ENCODE peak calls at places on chromosomes 4 and X, in ten cellular contexts. N, Z, X, C, P, G, B, F, R and U are unnamed samples.

GRCh38 chrX:100413231-100413630 is 3.2 kb upstream of the PCDH19 start:
- DNase-seq in G (no peak), X (peak; percentile 52), R (peak; percentile 64), C (no peak), B (peak; percentile 30), N (no peak), P (no peak), F (no peak), Z (peak; percentile 20), U (peak; percentile 2)

GRCh38 chr4:23324291-23324690 is 565.6 kb downstream of the PPARGC1A start:
- DNase-seq in Z (no peak), B (no peak), F (no peak), G (no peak), X (no peak), P (no peak), N (no peak), C (no peak), R (peak; percentile 63), U (peak; percentile 98)

GRCh38 chrX:56788717-56789122 is 59.7 kb downstream of the NBDY start:
- DNase-seq in N (no peak), P (peak; percentile 52), X (no peak), C (no peak), R (no peak), G (no peak), Z (no peak), F (peak; percentile 81), B (no peak), U (no peak)

GRCh38 chrX:74449322-74449936 is 28.1 kb downstream of the SLC16A2 start:
- DNase-seq in F (no peak), P (no peak), G (no peak), X (no peak), N (peak; percentile 16), Z (no peak), B (peak; percentile 17), C (no peak), R (peak; percentile 71), U (peak; percentile 74)

GRCh38 chr4:101201421-101201820 is 145.9 kb downstream of the PPP3CA start:
- DNase-seq in F (no peak), N (no peak), X (no peak), P (no peak), B (peak; percentile 19), G (no peak), Z (no peak), R (peak; percentile 84), C (no peak), U (no peak)

GRCh38 chrX:136920001-136920400 is 39.5 kb upstream of the RBMX start:
- DNase-seq in R (no peak), Z (no peak), C (no peak), B (no peak), P (no peak), F (no peak), N (no peak), X (no peak), G (no peak), U (no peak)

GRCh38 chr4:138236035-138236434 is 6.1 kb downstream of the SLC7A11 start:
- DNase-seq in X (no peak), C (no peak), B (no peak), G (no peak), P (no peak), Z (no peak), F (no peak), R (peak; percentile 23), N (no peak), U (peak; percentile 30)

GRCh38 chrX:35046646-35047231 is 104.1 kb downstream of the FAM47B start:
- DNase-seq in G (no peak), X (no peak), P (no peak), F (no peak), R (no peak), B (no peak), N (no peak), Z (no peak), C (no peak), U (no peak)

GRCh38 chrX:103513476-103514108 is 5.7 kb downstream of the RAB40A start:
- DNase-seq in P (no peak), B (no peak), Z (no peak), N (no peak), R (peak; percentile 53), X (no peak), C (no peak), G (no peak), F (no peak), U (no peak)

GRCh38 chr4:109434793-109435080 is 1.1 kb downstream of the SEC24B start:
- DNase-seq in N (no peak), P (no peak), F (no peak), R (no peak), G (no peak), B (no peak), X (no peak), Z (no peak), C (no peak), U (no peak)

GRCh38 chrX:16946361-16946964 is at the start of gene REPS2:
- DNase-seq in B (peak; percentile 77), X (peak; percentile 87), G (peak; percentile 49), C (peak; percentile 71), N (peak; percentile 81), F (peak; percentile 74), R (peak; percentile 88), P (peak; percentile 86), Z (peak; percentile 4), U (peak; percentile 50)

GRCh38 chr4:180169394-180169793 is 2073.8 kb upstream of the TENM3 start:
- DNase-seq in C (no peak), N (no peak), F (no peak), G (no peak), X (no peak), P (no peak), Z (no peak), R (no peak), B (no peak), U (no peak)

GRCh38 chrX:9163153-9163790 is 129.3 kb upstream of the FAM9B start:
- DNase-seq in B (no peak), N (no peak), F (no peak), C (no peak), R (peak; percentile 10), Z (no peak), P (no peak), G (no peak), X (no peak), U (peak; percentile 27)

GRCh38 chr4:26590639-26591038 is 6.8 kb downstream of the TBC1D19 start:
- DNase-seq in X (no peak), C (no peak), B (peak; percentile 5), G (no peak), R (peak; percentile 83), Z (no peak), N (no peak), P (no peak), F (no peak), U (peak; percentile 15)

GRCh38 chr4:38601244-38601915 is 62.6 kb upstream of the KLF3 start:
- DNase-seq in R (peak; percentile 77), Z (no peak), B (no peak), C (no peak), G (no peak), N (no peak), P (no peak), F (no peak), X (no peak), U (peak; percentile 18)

GRCh38 chrX:17187301-17187836 is 187.6 kb upstream of the NHS start:
- DNase-seq in R (no peak), Z (no peak), X (no peak), P (no peak), N (no peak), B (no peak), G (no peak), F (no peak), C (no peak), U (no peak)

GRCh38 chr4:8038702-8039251 is 99.1 kb upstream of the AFAP1 start:
- DNase-seq in N (no peak), G (no peak), F (no peak), R (no peak), Z (no peak), X (no peak), P (no peak), C (no peak), B (no peak), U (no peak)

GRCh38 chrX:69153060-69153730 is 12.1 kb downstream of the PJA1 start:
- DNase-seq in R (peak; percentile 75), G (no peak), C (no peak), B (peak; percentile 72), Z (no peak), X (peak; percentile 56), P (peak; percentile 77), F (peak; percentile 45), N (no peak), U (no peak)

GRCh38 chr4:15610855-15611254 is 44.3 kb downstream of the FBXL5 start:
- DNase-seq in N (no peak), F (no peak), G (no peak), B (no peak), R (no peak), P (no peak), Z (no peak), X (no peak), C (no peak), U (no peak)

GRCh38 chrX:97743014-97743413 is 859.3 kb downstream of the RPA4 start:
- DNase-seq in C (no peak), B (no peak), P (no peak), N (no peak), Z (no peak), G (no peak), F (no peak), X (no peak), R (no peak), U (no peak)

GRCh38 chrX:119041175-119041574 is 31.6 kb upstream of the CT47C1 start:
- DNase-seq in B (peak; percentile 25), P (no peak), Z (peak; percentile 33), G (no peak), R (peak; percentile 33), X (peak; percentile 74), N (no peak), C (no peak), F (peak; percentile 66), U (peak; percentile 78)

GRCh38 chr4:88163286-88163685 is 4.8 kb upstream of the ABCG2 start:
- DNase-seq in G (no peak), B (no peak), Z (no peak), X (no peak), N (no peak), F (no peak), C (no peak), P (no peak), R (no peak), U (no peak)

GRCh38 chrX:136237074-136237473 is 14.1 kb downstream of the MAP7D3 start:
- DNase-seq in F (no peak), X (no peak), C (no peak), G (no peak), P (no peak), N (no peak), Z (no peak), R (no peak), B (no peak), U (no peak)

GRCh38 chr4:110055014-110055768 is 142.5 kb downstream of the EGF start:
- DNase-seq in X (no peak), N (no peak), R (peak; percentile 24), F (no peak), C (peak; percentile 13), G (no peak), B (no peak), Z (no peak), P (no peak), U (peak; percentile 2)

GRCh38 chr4:80184791-80185756 is 12.2 kb upstream of the PRDM8 start:
- DNase-seq in F (peak; percentile 40), N (peak; percentile 20), R (no peak), P (no peak), X (no peak), G (no peak), B (no peak), Z (no peak), C (no peak), U (peak; percentile 2)

GRCh38 chr4:74654230-74654681 is 140.1 kb downstream of the BTC start:
- DNase-seq in B (no peak), F (no peak), Z (no peak), C (no peak), G (no peak), P (no peak), X (no peak), N (no peak), R (peak; percentile 22), U (no peak)